ENCODE peak calls at places on chromosomes 13 and 19, in six cellular contexts. One of them, this sample, is unnamed.

GRCh38 chr19:13741893-13742292 is 22.4 kb upstream of the MRI1 start:
- DNase-seq in IMR-90: no peak
- DNase-seq in activated naive CD8-positive, alpha-beta T cell treated with anti-CD3 and anti-CD28 coated beads for 36 hours: no peak
- DNase-seq in mesenchymal stem cell: no peak
- DNase-seq in stimulated activated CD4-positive, alpha-beta T cell treated with anti-CD3 and anti-CD28 coated beads, Interleukin-4, amount 100 ng/mL, for 48 hours: no peak
- DNase-seq in NCI-H2081: no peak
- DNase-seq in this sample: no peak

GRCh38 chr19:12969292-12969988 is at the start of gene DAND5:
- DNase-seq in activated naive CD8-positive, alpha-beta T cell treated with anti-CD3 and anti-CD28 coated beads for 36 hours: no peak
- DNase-seq in stimulated activated CD4-positive, alpha-beta T cell treated with anti-CD3 and anti-CD28 coated beads, Interleukin-4, amount 100 ng/mL, for 48 hours: no peak
- DNase-seq in IMR-90: no peak
- DNase-seq in mesenchymal stem cell: no peak
- DNase-seq in NCI-H2081: no peak
- DNase-seq in this sample: no peak

GRCh38 chr19:1811472-1811894 is 593 bp downstream of the ATP8B3 start:
- DNase-seq in IMR-90: peak
- DNase-seq in stimulated activated CD4-positive, alpha-beta T cell treated with anti-CD3 and anti-CD28 coated beads, Interleukin-4, amount 100 ng/mL, for 48 hours: peak
- DNase-seq in NCI-H2081: no peak
- DNase-seq in activated naive CD8-positive, alpha-beta T cell treated with anti-CD3 and anti-CD28 coated beads for 36 hours: peak
- DNase-seq in mesenchymal stem cell: peak
- DNase-seq in this sample: no peak

GRCh38 chr19:10517760-10518443 is 655 bp upstream of the S1PR5 start:
- DNase-seq in NCI-H2081: peak
- DNase-seq in stimulated activated CD4-positive, alpha-beta T cell treated with anti-CD3 and anti-CD28 coated beads, Interleukin-4, amount 100 ng/mL, for 48 hours: no peak
- DNase-seq in IMR-90: peak
- DNase-seq in activated naive CD8-positive, alpha-beta T cell treated with anti-CD3 and anti-CD28 coated beads for 36 hours: no peak
- DNase-seq in mesenchymal stem cell: peak
- DNase-seq in this sample: peak

GRCh38 chr13:114140909-114141255 is 8.5 kb upstream of the RASA3 start:
- DNase-seq in NCI-H2081: no peak
- DNase-seq in stimulated activated CD4-positive, alpha-beta T cell treated with anti-CD3 and anti-CD28 coated beads, Interleukin-4, amount 100 ng/mL, for 48 hours: no peak
- DNase-seq in IMR-90: no peak
- DNase-seq in activated naive CD8-positive, alpha-beta T cell treated with anti-CD3 and anti-CD28 coated beads for 36 hours: no peak
- DNase-seq in mesenchymal stem cell: no peak
- DNase-seq in this sample: no peak

GRCh38 chr19:495440-496332 is 600 bp upstream of the MADCAM1 start:
- DNase-seq in IMR-90: peak
- DNase-seq in activated naive CD8-positive, alpha-beta T cell treated with anti-CD3 and anti-CD28 coated beads for 36 hours: peak
- DNase-seq in NCI-H2081: no peak
- DNase-seq in mesenchymal stem cell: peak
- DNase-seq in stimulated activated CD4-positive, alpha-beta T cell treated with anti-CD3 and anti-CD28 coated beads, Interleukin-4, amount 100 ng/mL, for 48 hours: no peak
- DNase-seq in this sample: no peak

GRCh38 chr13:62512194-62513141 is 1096.8 kb upstream of the PCDH20 start:
- DNase-seq in NCI-H2081: peak
- DNase-seq in IMR-90: peak
- DNase-seq in activated naive CD8-positive, alpha-beta T cell treated with anti-CD3 and anti-CD28 coated beads for 36 hours: peak
- DNase-seq in mesenchymal stem cell: peak
- DNase-seq in stimulated activated CD4-positive, alpha-beta T cell treated with anti-CD3 and anti-CD28 coated beads, Interleukin-4, amount 100 ng/mL, for 48 hours: no peak
- DNase-seq in this sample: peak

GRCh38 chr13:77876176-77876575 is 42.5 kb downstream of the EDNRB start:
- DNase-seq in NCI-H2081: no peak
- DNase-seq in mesenchymal stem cell: peak
- DNase-seq in stimulated activated CD4-positive, alpha-beta T cell treated with anti-CD3 and anti-CD28 coated beads, Interleukin-4, amount 100 ng/mL, for 48 hours: no peak
- DNase-seq in IMR-90: peak
- DNase-seq in activated naive CD8-positive, alpha-beta T cell treated with anti-CD3 and anti-CD28 coated beads for 36 hours: no peak
- DNase-seq in this sample: no peak

GRCh38 chr13:24672141-24673132 is 7.8 kb upstream of the ATP12A start:
- DNase-seq in activated naive CD8-positive, alpha-beta T cell treated with anti-CD3 and anti-CD28 coated beads for 36 hours: no peak
- DNase-seq in IMR-90: no peak
- DNase-seq in mesenchymal stem cell: peak
- DNase-seq in NCI-H2081: no peak
- DNase-seq in stimulated activated CD4-positive, alpha-beta T cell treated with anti-CD3 and anti-CD28 coated beads, Interleukin-4, amount 100 ng/mL, for 48 hours: no peak
- DNase-seq in this sample: no peak

GRCh38 chr19:18183529-18183928 is 9.5 kb upstream of the MPV17L2 start:
- DNase-seq in activated naive CD8-positive, alpha-beta T cell treated with anti-CD3 and anti-CD28 coated beads for 36 hours: no peak
- DNase-seq in IMR-90: no peak
- DNase-seq in mesenchymal stem cell: no peak
- DNase-seq in NCI-H2081: no peak
- DNase-seq in stimulated activated CD4-positive, alpha-beta T cell treated with anti-CD3 and anti-CD28 coated beads, Interleukin-4, amount 100 ng/mL, for 48 hours: no peak
- DNase-seq in this sample: no peak

GRCh38 chr13:48096670-48097069 is 1.8 kb upstream of the MED4 start:
- DNase-seq in stimulated activated CD4-positive, alpha-beta T cell treated with anti-CD3 and anti-CD28 coated beads, Interleukin-4, amount 100 ng/mL, for 48 hours: no peak
- DNase-seq in NCI-H2081: no peak
- DNase-seq in IMR-90: no peak
- DNase-seq in mesenchymal stem cell: no peak
- DNase-seq in activated naive CD8-positive, alpha-beta T cell treated with anti-CD3 and anti-CD28 coated beads for 36 hours: no peak
- DNase-seq in this sample: no peak